ENCODE peak calls at places on chromosomes 6 and 20, in seven cellular contexts. V is CD14-positive monocyte, Y is fibroblast of mammary gland, F is Calu3, S is progenitor cell of endocrine pancreas, N is astrocyte of the spinal cord, A is heart right ventricle. D is an unnamed sample.

GRCh38 chr20:49400904-49401303 is 81.6 kb downstream of the KCNB1 start:
- DNase-seq in S (no peak), V (no peak), Y (peak), F (no peak), A (peak), N (peak), D (no peak)

GRCh38 chr6:7390218-7390878 is 740 bp downstream of the RIOK1 start:
- DNase-seq in F (no peak), Y (no peak), A (no peak), S (no peak), N (no peak), V (no peak), D (no peak)

GRCh38 chr6:90044182-90044832 is 150.0 kb downstream of the GJA10 start:
- DNase-seq in S (no peak), A (no peak), F (no peak), V (no peak), Y (no peak), N (no peak), D (no peak)

GRCh38 chr20:47676219-47676721 is 109.0 kb downstream of the SULF2 start:
- DNase-seq in N (no peak), S (no peak), F (no peak), A (no peak), V (no peak), Y (no peak), D (no peak)

GRCh38 chr20:7232796-7233195 is 465.3 kb downstream of the BMP2 start:
- DNase-seq in N (no peak), V (no peak), S (no peak), A (no peak), Y (no peak), F (no peak), D (no peak)

GRCh38 chr20:52572687-52573086 is 381.1 kb upstream of the ZFP64 start:
- DNase-seq in Y (peak), F (no peak), N (peak), A (no peak), S (no peak), V (no peak), D (no peak)

GRCh38 chr6:89081129-89081422 is 525 bp downstream of the PNRC1 start:
- DNase-seq in Y (no peak), S (no peak), V (no peak), N (no peak), A (no peak), F (no peak), D (no peak)

GRCh38 chr6:36769161-36769675 is 70.0 kb downstream of the CPNE5 start:
- DNase-seq in S (no peak), F (peak), Y (no peak), A (peak), N (peak), V (no peak), D (no peak)

GRCh38 chr6:839201-839600 is 146.3 kb upstream of the EXOC2 start:
- DNase-seq in S (no peak), Y (no peak), V (no peak), F (no peak), A (no peak), N (no peak), D (no peak)

GRCh38 chr6:1771324-1771723 is 161.6 kb downstream of the FOXC1 start:
- DNase-seq in S (no peak), F (peak), Y (peak), N (no peak), V (no peak), A (no peak), D (peak)

GRCh38 chr6:51842487-51843469 is 244.6 kb downstream of the PKHD1 start:
- DNase-seq in N (no peak), S (no peak), F (no peak), A (no peak), V (no peak), Y (no peak), D (no peak)

GRCh38 chr6:107115695-107116327 is 496 bp upstream of the BEND3 start:
- DNase-seq in Y (no peak), N (peak), A (peak), V (no peak), S (peak), F (peak), D (peak)

GRCh38 chr20:17419459-17419858 is 111.7 kb downstream of the BFSP1 start:
- DNase-seq in V (no peak), N (no peak), F (no peak), Y (no peak), A (no peak), S (no peak), D (no peak)

GRCh38 chr6:37483917-37484785 is 15.5 kb downstream of the CCDC167 start:
- DNase-seq in Y (peak), F (peak), S (peak), N (peak), V (no peak), A (peak), D (peak)

GRCh38 chr20:50728486-50728980 is 2.8 kb upstream of the PARD6B start:
- DNase-seq in S (no peak), N (no peak), V (no peak), Y (no peak), F (no peak), A (no peak), D (no peak)

GRCh38 chr6:136889271-136890193 is 32.6 kb upstream of the SLC35D3 start:
- DNase-seq in Y (no peak), S (no peak), A (no peak), V (no peak), N (no peak), F (no peak), D (no peak)

GRCh38 chr6:161963634-161964244 is 689.9 kb upstream of the AGPAT4 start:
- DNase-seq in F (no peak), A (no peak), N (no peak), Y (no peak), V (no peak), S (no peak), D (no peak)

GRCh38 chr6:119902681-119903080 is 553.1 kb upstream of the MAN1A1 start:
- DNase-seq in S (no peak), Y (no peak), V (no peak), F (no peak), N (no peak), A (no peak), D (no peak)

GRCh38 chr6:169556758-169557505 is 144.9 kb downstream of the WDR27 start:
- DNase-seq in F (no peak), V (no peak), Y (no peak), A (no peak), N (no peak), S (no peak), D (no peak)

GRCh38 chr6:134117409-134117808 is 65.0 kb upstream of the SLC2A12 start:
- DNase-seq in A (no peak), N (peak), S (no peak), V (no peak), F (no peak), Y (no peak), D (no peak)

GRCh38 chr6:152313542-152314482 is 323.4 kb downstream of the SYNE1 start:
- DNase-seq in A (no peak), N (peak), S (no peak), Y (peak), F (no peak), V (no peak), D (no peak)

GRCh38 chr6:7991992-7992815 is 72.0 kb downstream of the BLOC1S5 start:
- DNase-seq in A (peak), V (no peak), S (no peak), F (peak), Y (peak), N (peak), D (peak)

GRCh38 chr20:4153251-4153650 is 137.9 kb upstream of the RNF24 start:
- DNase-seq in Y (no peak), N (no peak), A (no peak), V (no peak), F (peak), S (no peak), D (no peak)

GRCh38 chr6:9516207-9516606 is 898.7 kb downstream of the TFAP2A start:
- DNase-seq in S (no peak), Y (peak), N (peak), A (no peak), F (peak), V (no peak), D (peak)

GRCh38 chr6:67009818-67010217 is 1302.8 kb upstream of the EYS start:
- DNase-seq in S (no peak), N (no peak), A (no peak), F (no peak), Y (no peak), V (no peak), D (peak)

GRCh38 chr20:4837760-4838159 is 116.1 kb downstream of the PRND start:
- DNase-seq in N (no peak), S (no peak), Y (no peak), F (no peak), V (no peak), A (no peak), D (no peak)

GRCh38 chr20:33790571-33790970 is 20.6 kb upstream of the CHMP4B start:
- DNase-seq in N (no peak), F (peak), A (no peak), Y (no peak), S (no peak), V (no peak), D (peak)

GRCh38 chr6:113359155-113360140 is 497.7 kb upstream of the MARCKS start:
- DNase-seq in A (peak), N (peak), V (no peak), F (peak), Y (peak), S (no peak), D (peak)

GRCh38 chr6:68226460-68226859 is 408.6 kb upstream of the ADGRB3 start:
- DNase-seq in S (no peak), N (peak), F (no peak), Y (no peak), V (no peak), A (no peak), D (no peak)
- TF ChIP-seq CTCF in S (peak), N (peak), F (no peak), Y (peak), V (no peak), A (no peak), D (no peak)

GRCh38 chr20:12764053-12764452 is 244.7 kb upstream of the SPTLC3 start:
- DNase-seq in F (no peak), V (no peak), Y (no peak), N (no peak), S (no peak), A (no peak), D (no peak)

DNA sequence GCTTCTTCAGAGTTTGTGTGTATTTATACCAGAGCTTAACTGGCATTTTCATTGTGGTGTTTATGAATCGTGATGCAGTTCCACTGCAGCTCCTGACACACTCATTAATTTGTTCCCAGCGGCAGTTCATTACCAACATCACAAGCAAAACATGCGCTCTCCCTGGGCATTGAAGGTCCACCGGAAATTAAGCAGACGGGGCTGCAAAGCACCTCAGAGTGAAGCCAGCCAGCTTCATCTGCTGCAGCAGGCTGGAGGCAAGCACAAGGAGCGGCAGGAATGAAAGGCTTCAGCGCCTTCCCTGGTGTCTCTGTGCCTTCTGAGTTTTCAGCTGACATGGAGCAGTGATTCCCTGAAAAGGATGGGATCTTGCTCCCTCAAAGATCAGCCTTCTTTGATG is 246.0 kb upstream of the SPTLC3 start:
- DNase-seq in A (no peak), N (no peak), S (no peak), Y (no peak), V (no peak), F (no peak), D (no peak)
- TF ChIP-seq CTCF in A (no peak), N (no peak), S (no peak), Y (no peak), V (no peak), F (no peak), D (no peak)

DNA sequence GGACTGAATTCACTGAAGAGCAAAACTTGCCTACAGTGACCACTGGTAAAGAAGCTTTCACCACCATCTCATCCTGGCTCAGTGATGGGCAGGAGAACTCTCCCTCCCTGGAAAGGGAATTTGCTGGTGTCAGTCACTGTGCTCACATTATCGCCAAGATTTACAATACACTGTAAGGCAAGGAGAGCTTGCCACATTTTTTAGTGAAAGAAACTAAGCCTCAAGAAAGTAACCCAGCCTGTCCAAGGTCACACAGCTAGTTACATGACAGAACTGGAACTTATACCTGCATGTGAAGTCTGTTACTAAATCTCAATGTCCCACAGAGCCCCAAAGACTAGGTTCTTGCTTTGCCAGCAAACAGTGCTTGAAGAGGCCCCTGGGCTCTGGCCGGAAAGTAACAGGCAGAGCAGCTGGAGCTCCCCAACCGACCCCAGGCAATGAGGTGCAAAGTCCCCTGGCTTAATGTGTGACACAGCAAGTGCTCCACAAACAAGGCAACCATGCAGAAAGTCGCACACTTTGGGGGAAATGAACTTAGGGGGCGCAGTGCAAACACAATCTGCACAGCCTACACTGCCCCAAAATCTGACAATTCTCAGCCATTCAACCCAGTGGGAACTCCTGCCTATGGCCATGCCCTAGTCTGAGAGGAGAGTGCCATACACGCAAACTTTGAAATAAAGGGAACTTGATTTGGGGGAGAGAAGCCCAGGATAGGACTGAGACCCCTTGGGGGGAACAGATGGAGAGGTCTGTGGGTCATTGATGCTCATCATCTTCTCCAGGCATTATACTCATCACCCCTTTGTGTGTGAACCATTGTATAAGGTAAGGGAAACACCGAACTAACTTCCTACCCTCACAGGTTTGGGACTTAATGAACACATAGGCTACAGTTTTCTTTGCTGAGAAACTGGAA is 1.9 kb downstream of the BCL2L1 start:
- DNase-seq in Y (no peak), S (no peak), N (no peak), V (no peak), F (no peak), A (no peak), D (no peak)
- TF ChIP-seq CTCF in Y (no peak), S (no peak), N (no peak), V (no peak), F (no peak), A (no peak), D (no peak)

GRCh38 chr6:99151634-99152344 is 197.7 kb downstream of the FAXC start:
- DNase-seq in F (peak), V (no peak), A (peak), S (peak), Y (peak), N (peak), D (peak)
- TF ChIP-seq CTCF in F (peak), V (peak), A (peak), S (peak), Y (peak), N (peak), D (peak)

DNA sequence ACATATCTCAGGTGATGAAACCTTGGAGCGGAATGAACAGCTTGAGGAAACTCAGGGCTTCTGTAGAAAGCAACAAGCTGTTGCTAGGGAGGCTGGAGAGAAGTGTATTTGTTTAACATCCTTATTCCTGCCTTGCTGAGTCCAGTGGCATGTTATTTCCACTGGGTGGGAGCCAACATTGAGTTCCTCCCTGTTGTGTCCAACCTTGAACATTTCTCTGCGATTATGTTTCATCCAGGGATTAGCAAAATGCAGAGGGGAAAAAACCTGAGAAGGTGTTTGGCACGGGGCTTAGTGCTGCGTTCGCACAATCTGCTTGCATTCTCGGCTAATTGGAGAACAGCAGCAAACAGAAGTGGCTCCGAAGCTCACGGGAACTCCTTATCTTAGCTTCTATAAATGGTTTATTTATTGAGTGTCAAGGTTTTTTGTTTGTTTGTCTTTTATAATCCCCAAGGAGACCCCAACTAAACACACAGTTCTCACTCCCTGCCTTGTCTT is 412.7 kb downstream of the CDC5L start:
- DNase-seq in N (peak), A (no peak), S (no peak), V (no peak), Y (peak), F (peak), D (no peak)
- TF ChIP-seq CTCF in N (no peak), A (no peak), S (no peak), V (no peak), Y (no peak), F (no peak), D (no peak)

GRCh38 chr20:19930461-19930860 is 86.7 kb upstream of the NAA20 start:
- DNase-seq in V (no peak), Y (no peak), A (no peak), S (no peak), N (no peak), F (no peak), D (no peak)

GRCh38 chr20:19929749-19930148 is 87.4 kb upstream of the NAA20 start:
- DNase-seq in V (no peak), S (no peak), N (no peak), F (no peak), Y (no peak), A (no peak), D (no peak)

GRCh38 chr20:19928379-19929360 is 88.5 kb upstream of the NAA20 start:
- DNase-seq in Y (no peak), V (no peak), A (no peak), N (no peak), F (no peak), S (no peak), D (peak)

GRCh38 chr20:19934792-19935491 is 82.2 kb upstream of the NAA20 start:
- DNase-seq in N (no peak), V (peak), S (no peak), F (peak), Y (no peak), A (peak), D (peak)

DNA sequence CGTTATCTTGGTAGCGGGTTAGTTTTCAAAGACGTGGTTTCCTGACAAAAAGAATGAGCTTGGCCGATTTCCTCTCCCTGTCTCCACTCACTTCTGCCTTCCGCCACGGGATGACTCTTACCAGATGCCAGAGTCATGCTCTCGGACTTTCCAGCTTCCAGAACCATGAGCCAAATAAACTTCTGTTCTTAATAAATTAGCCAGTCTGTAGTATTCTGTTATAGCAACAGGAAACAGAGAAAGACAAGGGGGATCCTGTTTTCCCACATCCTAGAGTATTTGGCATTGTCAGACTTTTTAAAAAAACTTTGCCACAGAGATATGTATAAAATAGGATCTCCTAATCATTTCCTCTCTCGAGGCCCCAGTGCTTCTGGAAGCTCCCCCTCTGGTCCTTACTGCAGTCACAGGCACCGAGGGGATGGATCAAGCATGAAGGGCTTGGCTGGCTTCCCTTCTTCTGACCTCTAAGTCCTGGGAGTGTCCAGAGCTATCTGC is 84.9 kb upstream of the NAA20 start:
- DNase-seq in S (no peak), F (no peak), A (peak), V (no peak), N (peak), Y (peak), D (no peak)
- TF ChIP-seq CTCF in S (no peak), F (no peak), A (no peak), V (no peak), N (no peak), Y (no peak), D (no peak)

GRCh38 chr6:110474500-110474899 is 1.9 kb downstream of the SLC22A16 start:
- DNase-seq in S (no peak), V (no peak), Y (no peak), F (no peak), N (no peak), A (no peak), D (no peak)

GRCh38 chr6:110471966-110472365 is 4.4 kb downstream of the SLC22A16 start:
- DNase-seq in V (no peak), S (no peak), N (no peak), A (no peak), Y (no peak), F (no peak), D (no peak)

GRCh38 chr6:110462884-110463481 is 13.4 kb downstream of the SLC22A16 start:
- DNase-seq in A (no peak), S (no peak), N (no peak), V (no peak), Y (no peak), F (no peak), D (no peak)

GRCh38 chr6:110472739-110473138 is 3.7 kb downstream of the SLC22A16 start:
- DNase-seq in A (no peak), F (no peak), N (no peak), S (no peak), V (no peak), Y (no peak), D (no peak)

DNA sequence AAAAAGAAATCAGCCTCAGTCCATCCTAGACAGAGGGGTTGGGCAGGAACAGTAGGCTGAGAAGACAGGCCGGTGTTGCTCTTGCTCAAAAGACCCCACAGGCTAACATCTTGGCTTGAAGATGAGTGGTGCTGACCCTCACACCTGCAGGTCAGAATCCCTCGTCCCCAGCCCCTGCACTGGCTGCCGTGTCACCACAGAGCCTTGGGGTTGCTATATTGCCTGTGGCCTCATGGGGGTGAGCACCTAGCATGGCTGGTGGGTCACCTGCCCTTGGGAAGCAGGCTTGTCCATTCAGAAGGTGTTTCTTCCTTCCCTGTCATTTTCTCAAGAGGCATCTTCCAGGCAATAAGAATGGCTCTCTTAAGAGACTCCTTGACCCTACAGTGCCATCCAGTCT is 7.7 kb downstream of the SLC22A16 start:
- DNase-seq in A (no peak), N (no peak), V (no peak), F (no peak), S (no peak), Y (no peak), D (no peak)
- TF ChIP-seq CTCF in A (no peak), N (no peak), V (no peak), F (no peak), S (no peak), Y (no peak), D (no peak)

GRCh38 chr20:46267108-46267820 is 41.0 kb downstream of the CDH22 start:
- DNase-seq in F (no peak), V (no peak), N (no peak), A (no peak), Y (no peak), S (no peak), D (no peak)

GRCh38 chr20:46269372-46269771 is 38.9 kb downstream of the CDH22 start:
- DNase-seq in F (no peak), S (no peak), N (no peak), A (no peak), Y (no peak), V (no peak), D (no peak)

GRCh38 chr20:46265539-46265938 is 42.8 kb downstream of the CDH22 start:
- DNase-seq in A (no peak), F (no peak), V (no peak), S (no peak), Y (no peak), N (no peak), D (no peak)

GRCh38 chr20:46268662-46269061 is 39.6 kb downstream of the CDH22 start:
- DNase-seq in F (no peak), Y (no peak), V (no peak), N (no peak), A (no peak), S (no peak), D (no peak)

GRCh38 chr20:46268131-46268611 is 40.1 kb downstream of the CDH22 start:
- DNase-seq in V (no peak), S (no peak), F (no peak), N (no peak), Y (no peak), A (no peak), D (no peak)
- TF ChIP-seq CTCF in V (no peak), S (no peak), F (no peak), N (no peak), Y (no peak), A (no peak), D (no peak)